ENCODE peak calls at places on chromosomes 12 and 14, in nine cellular contexts. T is aorta, H is SJCRH30, N is EL, Z is NCI-H1694, E is HT1080, A is H4, Q is hepatic stellate cell, S is GM23338. F is an unnamed sample.

GRCh38 chr14:69327507-69327906 is 67.5 kb downstream of the GALNT16 start:
- DNase-seq in A (no peak), E (no peak), T (peak), S (no peak), Z (no peak), N (no peak), H (no peak), Q (no peak), F (no peak)

GRCh38 chr14:85463512-85463911 is 66.4 kb upstream of the FLRT2 start:
- DNase-seq in A (no peak), N (no peak), Z (no peak), T (no peak), Q (no peak), H (no peak), S (peak), E (no peak), F (peak)

GRCh38 chr14:87160964-87161363 is 832.0 kb downstream of the GALC start:
- DNase-seq in E (no peak), T (no peak), Q (no peak), Z (no peak), A (no peak), S (no peak), N (no peak), H (no peak), F (no peak)

GRCh38 chr12:96412431-96412830 is 12.2 kb upstream of the CDK17 start:
- DNase-seq in H (no peak), E (no peak), A (no peak), S (no peak), T (no peak), N (no peak), Q (no peak), Z (no peak), F (no peak)

GRCh38 chr14:54715244-54715643 is 148.3 kb downstream of the SAMD4A start:
- DNase-seq in Z (no peak), S (peak), Q (no peak), H (no peak), T (no peak), N (peak), A (no peak), E (peak), F (no peak)

GRCh38 chr12:16300222-16300621 is 22.7 kb upstream of the SLC15A5 start:
- DNase-seq in S (peak), N (peak), Q (no peak), H (no peak), E (no peak), T (no peak), Z (no peak), A (no peak), F (no peak)

GRCh38 chr12:121295123-121295745 is 1.3 kb downstream of the CAMKK2 start:
- DNase-seq in H (peak), E (no peak), T (no peak), Z (peak), S (peak), Q (no peak), A (no peak), N (no peak), F (no peak)

GRCh38 chr12:77968571-77968970 is 137.9 kb downstream of the NAV3 start:
- DNase-seq in S (no peak), E (no peak), H (no peak), Z (no peak), A (no peak), Q (no peak), T (no peak), N (no peak), F (no peak)

GRCh38 chr14:51157012-51157411 is 62.1 kb upstream of the TRIM9 start:
- DNase-seq in Q (no peak), A (no peak), N (peak), Z (peak), H (peak), E (peak), T (no peak), S (peak), F (no peak)

GRCh38 chr12:118371354-118372282 is 1.1 kb downstream of the TAOK3 start:
- DNase-seq in E (no peak), A (no peak), S (peak), T (peak), Q (no peak), H (no peak), N (peak), Z (no peak), F (peak)

GRCh38 chr12:64390275-64390851 is at the start of gene C12orf56:
- DNase-seq in E (no peak), Z (no peak), N (peak), H (no peak), S (peak), T (no peak), A (no peak), Q (peak), F (no peak)

GRCh38 chr14:20379743-20380142 is 33.6 kb downstream of the TEP1 start:
- DNase-seq in Q (no peak), Z (no peak), T (no peak), E (no peak), N (no peak), H (no peak), S (no peak), A (no peak), F (no peak)

GRCh38 chr12:102144221-102144620 is 24.2 kb downstream of the PARPBP start:
- DNase-seq in S (no peak), A (no peak), E (no peak), Z (no peak), H (no peak), N (no peak), Q (no peak), T (no peak), F (no peak)

GRCh38 chr12:42180990-42181611 is 36.4 kb upstream of the GXYLT1 start:
- DNase-seq in S (no peak), Z (no peak), E (peak), N (peak), A (peak), Q (no peak), H (no peak), T (no peak), F (no peak)

GRCh38 chr12:13587721-13588389 is 391.3 kb downstream of the EMP1 start:
- DNase-seq in A (no peak), S (peak), T (no peak), H (no peak), E (no peak), Q (no peak), Z (no peak), N (no peak), F (no peak)

GRCh38 chr12:77845831-77846230 is 15.1 kb downstream of the NAV3 start:
- DNase-seq in A (no peak), E (peak), H (no peak), S (no peak), N (peak), T (no peak), Q (no peak), Z (no peak), F (no peak)

GRCh38 chr14:34211732-34212131 is 250.3 kb downstream of the SPTSSA start:
- DNase-seq in A (peak), N (no peak), S (no peak), Z (no peak), H (no peak), Q (no peak), T (no peak), E (no peak), F (no peak)

GRCh38 chr14:97390031-97390729 is 593.0 kb downstream of the VRK1 start:
- DNase-seq in E (no peak), H (no peak), Z (no peak), N (no peak), S (no peak), A (no peak), T (no peak), Q (no peak), F (no peak)

GRCh38 chr12:64102339-64102738 is 119.8 kb downstream of the KICS2 start:
- DNase-seq in N (peak), A (no peak), S (no peak), Z (no peak), Q (no peak), H (no peak), T (no peak), E (no peak), F (no peak)

GRCh38 chr12:100827901-100828520 is 33.4 kb downstream of the ANO4 start:
- DNase-seq in E (peak), N (peak), Z (peak), S (peak), H (peak), Q (no peak), T (no peak), A (peak), F (no peak)

GRCh38 chr12:452667-453210 is 7.0 kb upstream of the B4GALNT3 start:
- DNase-seq in N (no peak), Q (no peak), H (no peak), A (no peak), Z (no peak), S (no peak), E (no peak), T (peak), F (peak)

GRCh38 chr14:22539831-22540230 is 49.2 kb downstream of the DAD1 start:
- DNase-seq in A (no peak), Z (no peak), E (no peak), S (no peak), T (no peak), N (no peak), Q (no peak), H (no peak), F (no peak)

GRCh38 chr14:74190910-74191575 is 48.2 kb upstream of the VSX2 start:
- DNase-seq in N (no peak), A (no peak), Q (no peak), E (no peak), Z (no peak), T (no peak), H (no peak), S (no peak), F (no peak)